ENCODE peak calls at places on chromosome 21, in ten cellular contexts. S is stomach, E is left lung, Q is uterus, W is neural progenitor cell, O is tibial artery, N is fibroblast of lung, F is heart right ventricle, Y is pancreas, L is endothelial cell of umbilical vein. B is an unnamed sample.

GRCh38 chr21:34684174-34684876 is 15.5 kb downstream of the CLIC6 start:
- DNase-seq in W (no peak), N (no peak), E (no peak), Q (no peak), Y (no peak), F (no peak), L (no peak), S (no peak), O (no peak), B (no peak)

GRCh38 chr21:41411449-41412089 is 14.5 kb upstream of the MX1 start:
- DNase-seq in F (peak; percentile 43), E (peak; percentile 65), S (peak; percentile 74), W (no peak), Q (no peak), Y (peak; percentile 73), N (no peak), L (no peak), O (peak; percentile 63), B (no peak)

GRCh38 chr21:26572668-26573381 is at the start of gene CYYR1:
- DNase-seq in E (peak; percentile 36), S (no peak), Q (no peak), O (no peak), N (peak; percentile 54), Y (peak; percentile 58), W (peak; percentile 84), F (peak; percentile 33), L (peak; percentile 62), B (no peak)

GRCh38 chr21:20341431-20341830 is 656.8 kb upstream of the NCAM2 start:
- DNase-seq in S (no peak), W (no peak), N (no peak), O (no peak), F (no peak), L (no peak), Q (no peak), E (no peak), Y (no peak), B (no peak)

GRCh38 chr21:15775291-15775690 is 45.5 kb downstream of the USP25 start:
- DNase-seq in E (no peak), O (no peak), S (no peak), Q (no peak), N (no peak), F (no peak), W (no peak), Y (no peak), L (no peak), B (no peak)

GRCh38 chr21:27077501-27077900 is 110.6 kb upstream of the ADAMTS5 start:
- DNase-seq in E (no peak), F (no peak), O (no peak), Y (no peak), N (peak; percentile 24), L (no peak), Q (peak; percentile 34), W (no peak), S (no peak), B (no peak)

GRCh38 chr21:42853621-42854020 is 25.7 kb downstream of the WDR4 start:
- DNase-seq in O (no peak), E (no peak), L (no peak), W (no peak), Q (no peak), S (no peak), Y (no peak), F (no peak), N (no peak), B (no peak)

GRCh38 chr21:41993744-41994143 is 16.4 kb downstream of the ZBTB21 start:
- DNase-seq in S (no peak), Q (peak; percentile 39), N (peak; percentile 83), F (no peak), W (no peak), L (peak; percentile 21), Y (no peak), O (no peak), E (no peak), B (peak; percentile 76)

GRCh38 chr21:37868896-37869295 is 47.4 kb downstream of the KCNJ6 start:
- DNase-seq in N (no peak), S (no peak), O (no peak), W (no peak), E (no peak), L (no peak), Q (no peak), Y (no peak), F (no peak), B (no peak)

GRCh38 chr21:29265690-29266479 is 32.8 kb upstream of the BACH1 start:
- DNase-seq in L (no peak), Q (no peak), O (no peak), S (no peak), F (no peak), Y (no peak), N (no peak), W (no peak), E (no peak), B (no peak)

GRCh38 chr21:42230636-42231035 is 11.7 kb downstream of the ABCG1 start:
- DNase-seq in O (no peak), Y (peak; percentile 26), W (no peak), Q (no peak), F (no peak), S (no peak), N (no peak), E (no peak), L (no peak), B (peak; percentile 53)

GRCh38 chr21:43717967-43718871 is 710 bp upstream of the PDXK start:
- DNase-seq in S (no peak), Y (peak; percentile 71), L (no peak), N (no peak), F (no peak), O (no peak), E (no peak), Q (no peak), W (no peak), B (no peak)

GRCh38 chr21:28485301-28486022 is 507.2 kb downstream of the LTN1 start:
- DNase-seq in Q (no peak), O (no peak), F (no peak), Y (no peak), L (no peak), S (no peak), N (peak; percentile 84), E (no peak), W (no peak), B (no peak)

GRCh38 chr21:46391773-46392172 is 66.9 kb upstream of the DIP2A start:
- DNase-seq in N (no peak), Y (no peak), W (no peak), F (no peak), L (no peak), O (no peak), E (no peak), S (no peak), Q (no peak), B (no peak)

GRCh38 chr21:46394819-46395152 is 63.9 kb upstream of the DIP2A start:
- DNase-seq in N (no peak), Y (no peak), L (no peak), E (no peak), W (no peak), F (no peak), S (no peak), O (no peak), Q (no peak), B (no peak)

GRCh38 chr21:46393941-46394818 is 64.5 kb upstream of the DIP2A start:
- DNase-seq in Y (no peak), S (no peak), Q (no peak), O (no peak), W (no peak), E (no peak), F (no peak), L (no peak), N (no peak), B (no peak)

GRCh38 chr21:46393451-46393940 is 65.2 kb upstream of the DIP2A start:
- DNase-seq in L (no peak), Q (peak; percentile 31), E (no peak), F (no peak), W (no peak), Y (no peak), S (no peak), N (no peak), O (no peak), B (no peak)

DNA sequence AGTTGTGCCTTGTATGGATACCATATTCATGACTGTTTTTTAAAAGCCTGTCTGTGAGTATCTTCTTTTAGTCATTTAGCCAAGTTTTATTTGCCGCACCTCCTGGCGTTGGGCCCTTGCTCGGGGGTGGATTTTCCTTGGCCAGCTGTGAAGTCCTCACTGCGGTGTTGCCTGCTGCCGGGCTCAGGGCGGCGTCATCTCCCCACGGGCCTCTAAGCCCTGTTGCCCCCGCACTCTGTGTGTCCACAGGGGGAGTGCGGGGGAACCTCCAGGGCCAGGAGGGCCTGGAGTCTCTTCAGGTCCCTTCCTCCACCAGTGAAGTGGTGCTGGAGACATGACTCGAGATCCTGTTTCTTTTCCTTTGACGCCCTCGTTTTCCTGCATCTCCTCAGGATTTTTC is 65.8 kb upstream of the DIP2A start:
- DNase-seq in Y (no peak), F (peak; percentile 34), L (no peak), O (no peak), E (no peak), S (no peak), N (no peak), Q (peak; percentile 72), W (no peak), B (peak; percentile 81)
- H3K36me3 ChIP-seq in Y (no peaks in the 10 kb centered on the region), F (peaks cover under 1% of the 10 kb centered on the region), L (peaks cover 24% of the 10 kb centered on the region), O (peaks cover 76% of the 10 kb centered on the region), E (peaks cover 89% of the 10 kb centered on the region), S (peaks cover 84% of the 10 kb centered on the region), N (peaks cover 12% of the 10 kb centered on the region), Q (no peaks in the 10 kb centered on the region), W (no peaks in the 10 kb centered on the region), B (peaks cover 30% of the 10 kb centered on the region)

GRCh38 chr21:33117268-33117888 is 47.4 kb downstream of the OLIG1 start:
- DNase-seq in L (no peak), N (no peak), E (no peak), F (no peak), O (no peak), Q (no peak), W (no peak), S (no peak), Y (no peak), B (peak; percentile 22)
- H3K27ac ChIP-seq in L (no peak overlapping the region), N (no peak overlapping the region), E (no peak overlapping the region), F (no peak overlapping the region), O (no peak overlapping the region), Q (no peak overlapping the region), W (no peak overlapping the region), S (no peak overlapping the region), Y (no peak overlapping the region), B (no peak overlapping the region)

DNA sequence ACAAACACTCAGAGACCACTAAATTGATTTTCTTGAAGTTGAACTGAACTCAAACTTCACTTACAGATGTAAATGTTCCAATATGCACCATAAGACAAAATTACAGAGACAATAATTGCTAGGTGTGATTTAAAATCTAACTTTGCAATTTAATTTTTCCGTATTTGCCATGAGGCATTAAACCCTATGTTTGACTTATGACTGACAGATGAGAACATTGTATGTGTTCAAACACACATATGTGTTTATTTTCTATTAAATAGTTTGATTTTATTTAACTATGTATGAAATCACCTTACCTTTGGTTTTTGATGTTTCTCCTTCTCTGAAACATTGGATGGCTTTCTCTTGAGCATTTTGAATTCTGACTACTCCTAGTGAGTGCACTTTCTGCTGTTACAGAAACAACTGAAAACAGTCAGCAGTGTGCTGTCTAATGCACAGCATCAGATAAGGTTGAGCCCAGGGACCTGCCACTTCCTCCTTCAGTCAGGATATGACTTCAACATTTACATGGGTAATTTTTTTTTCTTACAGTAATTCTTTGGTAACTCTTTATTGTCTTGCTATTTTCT is at the start of gene SAMSN1:
- DNase-seq in L (peak; percentile 85), O (no peak), N (no peak), W (no peak), E (peak; percentile 65), F (no peak), S (peak; percentile 34), Q (no peak), Y (no peak), B (peak; percentile 69)
- H3K4me3 ChIP-seq in L (peak within 1 kb of the TSS; percentile 91), O (peak within 1 kb of the TSS; percentile 3), N (no peak within 1 kb of the TSS), W (no peak within 1 kb of the TSS), E (no peak within 1 kb of the TSS), F (no peak within 1 kb of the TSS), S (peak within 1 kb of the TSS; percentile 0), Q (no peak within 1 kb of the TSS), Y (no peak within 1 kb of the TSS), B (no peak within 1 kb of the TSS)

GRCh38 chr21:23438081-23438480 is 2169.2 kb downstream of the MRPL39 start:
- DNase-seq in L (no peak), W (no peak), Q (no peak), Y (no peak), S (no peak), F (no peak), E (no peak), N (no peak), O (no peak), B (no peak)
- H3K36me3 ChIP-seq in L (no peaks in the 10 kb centered on the region), W (no peaks in the 10 kb centered on the region), Q (no peaks in the 10 kb centered on the region), Y (no peaks in the 10 kb centered on the region), S (no peaks in the 10 kb centered on the region), F (no peaks in the 10 kb centered on the region), E (no peaks in the 10 kb centered on the region), N (no peaks in the 10 kb centered on the region), O (no peaks in the 10 kb centered on the region), B (no peaks in the 10 kb centered on the region)

B was measured in sigmoid colon.